ENCODE peak calls at places on chromosomes 7 and 10, in seven cellular contexts. V is A549; S is fibroblast of mammary gland; K is neuronal stem cell; D is brain microvascular endothelial cell; O is tibial artery; L is CD8-positive, alpha-beta memory T cell. N is an unnamed sample.
A peak's percentile ranks its signal among the peaks of the same experiment; 100 is the strongest.

GRCh38 chr10:93392111-93392510 is 90.0 kb downstream of the MYOF start:
- DNase-seq in D (no peak), O (no peak), V (no peak), K (no peak), S (no peak), L (no peak), N (no peak)

GRCh38 chr7:91397099-91397498 is 132.9 kb downstream of the FZD1 start:
- DNase-seq in K (no peak), V (no peak), L (no peak), S (no peak), O (no peak), D (no peak), N (no peak)

GRCh38 chr10:34235164-34235832 is 579.8 kb downstream of the PARD3 start:
- DNase-seq in K (no peak), L (no peak), D (peak; percentile 57), V (no peak), S (peak; percentile 66), O (no peak), N (peak; percentile 79)

GRCh38 chr7:7662527-7662926 is 22.0 kb downstream of the UMAD1 start:
- DNase-seq in D (peak; percentile 27), V (peak; percentile 6), K (no peak), S (peak; percentile 22), L (no peak), O (no peak), N (peak; percentile 17)

GRCh38 chr10:132522521-132523411 is 14.8 kb upstream of the INPP5A start:
- DNase-seq in D (no peak), V (no peak), O (peak; percentile 59), S (no peak), K (no peak), L (no peak), N (no peak)

GRCh38 chr7:17989546-17989945 is 38.1 kb downstream of the PRPS1L1 start:
- DNase-seq in O (no peak), K (no peak), S (peak; percentile 50), V (no peak), D (peak; percentile 22), L (no peak), N (peak; percentile 42)

GRCh38 chr7:22722596-22722995 is 4.4 kb upstream of the IL6 start:
- DNase-seq in O (no peak), L (no peak), S (no peak), D (no peak), K (no peak), V (no peak), N (no peak)

GRCh38 chr10:111297351-111297848 is 220.6 kb downstream of the ADRA2A start:
- DNase-seq in D (peak; percentile 63), L (no peak), O (no peak), V (no peak), S (peak; percentile 28), K (peak; percentile 29), N (peak; percentile 5)

GRCh38 chr7:85489498-85489897 is 302.6 kb upstream of the SEMA3D start:
- DNase-seq in D (peak; percentile 78), V (peak; percentile 1), K (no peak), O (no peak), S (peak; percentile 93), L (no peak), N (peak; percentile 94)

GRCh38 chr10:125955766-125956165 is 59.4 kb downstream of the FANK1 start:
- DNase-seq in L (no peak), K (no peak), D (no peak), O (no peak), S (no peak), V (no peak), N (no peak)

GRCh38 chr7:71633571-71634008 is 501.6 kb downstream of the GALNT17 start:
- DNase-seq in L (no peak), S (peak; percentile 92), K (no peak), D (peak; percentile 94), O (no peak), V (peak; percentile 47), N (peak; percentile 93)

GRCh38 chr7:30869794-30870491 is 41.7 kb upstream of the AQP1 start:
- DNase-seq in D (no peak), L (no peak), O (no peak), S (peak; percentile 18), V (no peak), K (no peak), N (no peak)

GRCh38 chr7:158646766-158647474 is 57.7 kb downstream of the NCAPG2 start:
- DNase-seq in D (no peak), O (no peak), K (no peak), L (no peak), S (no peak), V (peak; percentile 35), N (no peak)

GRCh38 chr10:96419351-96419750 is 60.5 kb upstream of the OPALIN start:
- DNase-seq in V (no peak), S (no peak), K (no peak), L (no peak), D (no peak), O (no peak), N (no peak)

GRCh38 chr10:94490789-94491039 is 54.9 kb upstream of the HELLS start:
- DNase-seq in V (no peak), D (no peak), O (no peak), L (no peak), K (no peak), S (no peak), N (no peak)

GRCh38 chr10:5553400-5554170 is 28.8 kb downstream of the CALML3 start:
- DNase-seq in V (no peak), O (peak; percentile 75), K (no peak), D (no peak), L (no peak), S (no peak), N (no peak)

GRCh38 chr10:59905735-59906416 is 480 bp downstream of the CCDC6 start:
- DNase-seq in D (no peak), K (no peak), L (no peak), S (peak; percentile 8), O (no peak), V (no peak), N (no peak)

GRCh38 chr10:59908808-59909143 is 2.4 kb upstream of the CCDC6 start:
- DNase-seq in V (no peak), K (no peak), S (no peak), D (no peak), L (no peak), O (no peak), N (no peak)

GRCh38 chr10:59907537-59907917 is 1.2 kb upstream of the CCDC6 start:
- DNase-seq in L (no peak), K (no peak), V (no peak), D (no peak), S (no peak), O (no peak), N (no peak)

GRCh38 chr10:59906417-59907202 is at the start of gene CCDC6:
- DNase-seq in D (peak; percentile 89), K (peak; percentile 89), O (peak; percentile 97), V (peak; percentile 92), L (peak; percentile 91), S (peak; percentile 86), N (peak; percentile 94)

GRCh38 chr10:59907918-59908807 is 1.8 kb upstream of the CCDC6 start:
- DNase-seq in O (peak; percentile 79), D (peak; percentile 79), S (peak; percentile 91), K (peak; percentile 55), L (peak; percentile 27), V (peak; percentile 80), N (peak; percentile 96)
- H3K4me3 ChIP-seq in O (peak overlapping the region; percentile 83), D (peak overlapping the region; percentile 39), S (peak overlapping the region; percentile 97), K (peak overlapping the region; percentile 44), L (peak overlapping the region; percentile 71), V (peak overlapping the region; percentile 98), N (peak overlapping the region; percentile 42)

GRCh38 chr7:96320437-96320836 is 1.5 kb downstream of the SLC25A13 start:
- DNase-seq in S (no peak), K (no peak), V (no peak), D (no peak), L (no peak), O (no peak), N (no peak)
- H3K4me3 ChIP-seq in S (peak overlapping the region; percentile 80), K (no peak overlapping the region), V (peak overlapping the region; percentile 93), D (no peak overlapping the region), L (no peak overlapping the region), O (peak overlapping the region; percentile 84), N (no peak overlapping the region)

GRCh38 chr7:36723951-36724664 is at the start of gene AOAH:
- DNase-seq in K (no peak), V (no peak), O (no peak), S (no peak), D (no peak), L (peak; percentile 88), N (no peak)
- H3K4me3 ChIP-seq in K (no peak within 1 kb of the TSS), V (no peak within 1 kb of the TSS), O (peak within 1 kb of the TSS; percentile 2), S (no peak within 1 kb of the TSS), D (no peak within 1 kb of the TSS), L (peak within 1 kb of the TSS; percentile 69), N (no peak within 1 kb of the TSS)

DNA sequence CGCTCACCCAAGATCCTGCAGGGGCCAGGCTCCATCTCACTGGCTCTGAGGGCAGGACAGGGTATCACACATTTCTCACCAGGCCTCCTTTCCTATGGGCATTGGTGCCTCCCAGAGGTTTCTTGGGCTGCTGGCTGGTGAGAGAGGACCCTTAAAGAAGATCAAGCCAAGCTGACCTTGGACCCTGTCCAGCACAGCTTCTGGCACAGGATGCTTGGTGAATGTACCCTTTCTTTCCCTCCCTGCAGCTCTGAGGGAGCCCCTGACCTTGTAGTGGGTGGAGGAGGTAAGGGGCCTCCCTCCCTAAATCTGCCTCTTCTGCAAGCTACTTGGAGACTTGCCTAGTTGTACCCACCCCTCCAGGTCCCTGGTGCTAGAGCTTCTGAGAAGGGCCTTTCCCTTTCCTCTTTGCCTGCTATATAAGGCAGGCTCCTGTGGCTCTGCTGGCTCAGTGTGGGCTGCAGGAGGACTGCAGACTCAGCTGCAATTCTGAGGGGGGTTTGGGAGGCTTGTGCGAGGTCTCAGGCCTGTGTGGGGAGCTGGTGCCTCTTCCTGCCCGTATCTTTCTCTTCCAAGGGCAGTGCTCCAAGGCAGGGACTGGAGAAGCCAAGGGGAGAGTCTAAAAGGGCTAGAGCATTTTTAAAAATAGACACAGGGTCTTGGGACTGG is 11.8 kb upstream of the TRIM8 start:
- DNase-seq in S (peak; percentile 15), V (no peak), K (no peak), O (no peak), L (no peak), D (no peak), N (peak; percentile 43)
- H3K4me3 ChIP-seq in S (no peak overlapping the region), V (no peak overlapping the region), K (no peak overlapping the region), O (no peak overlapping the region), L (no peak overlapping the region), D (no peak overlapping the region), N (no peak overlapping the region)

GRCh38 chr10:43078175-43078985 is 1.5 kb downstream of the RET start:
- DNase-seq in V (peak; percentile 17), O (no peak), L (no peak), S (no peak), D (no peak), K (no peak), N (no peak)
- H3K4me3 ChIP-seq in V (no peak overlapping the region), O (no peak overlapping the region), L (no peak overlapping the region), S (no peak overlapping the region), D (no peak overlapping the region), K (no peak overlapping the region), N (no peak overlapping the region)

GRCh38 chr7:106021211-106022067 is 58.4 kb downstream of the CDHR3 start:
- DNase-seq in L (no peak), O (no peak), S (no peak), K (no peak), D (no peak), V (no peak), N (peak; percentile 84)
- H3K4me3 ChIP-seq in L (peak overlapping the region; percentile 36), O (no peak overlapping the region), S (no peak overlapping the region), K (peak overlapping the region; percentile 34), D (no peak overlapping the region), V (no peak overlapping the region), N (no peak overlapping the region)

DNA sequence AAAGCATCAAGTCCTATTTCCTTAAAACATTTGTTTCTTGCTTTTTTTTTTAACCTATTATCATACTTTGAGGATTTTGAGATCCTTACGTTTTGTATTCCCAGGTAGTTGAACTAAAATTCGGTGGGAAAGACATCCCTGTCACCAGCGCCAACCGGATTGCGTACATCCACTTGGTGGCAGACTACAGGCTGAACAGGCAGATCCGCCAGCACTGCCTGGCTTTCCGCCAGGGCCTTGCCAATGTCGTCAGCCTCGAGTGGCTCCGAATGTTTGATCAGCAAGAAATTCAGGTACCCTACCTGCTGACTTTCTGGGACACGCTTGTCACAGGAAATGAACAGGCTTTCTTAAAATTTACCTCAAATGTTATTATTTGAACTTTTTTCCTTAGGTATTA is 83.0 kb upstream of the DNAJB6 start:
- DNase-seq in D (no peak), S (no peak), L (no peak), K (no peak), V (peak; percentile 35), O (no peak), N (no peak)
- H3K4me3 ChIP-seq in D (no peak overlapping the region), S (no peak overlapping the region), L (no peak overlapping the region), K (no peak overlapping the region), V (no peak overlapping the region), O (no peak overlapping the region), N (no peak overlapping the region)

N was measured in astrocyte of the spinal cord.